ENCODE peak calls at places on chromosomes 11 and 22, in four cellular contexts. G, E, H and V are unnamed samples.

GRCh38 chr11:121460941-121461514 is 8.3 kb upstream of the SORL1-AS1 start:
- DNase-seq in H (no peak), G (no peak), E (no peak), V (no peak)

GRCh38 chr22:31952459-31952858 is 8.1 kb downstream of the YWHAH start:
- DNase-seq in H (no peak), G (no peak), E (no peak), V (peak)

GRCh38 chr22:28183078-28183870 is 264.2 kb upstream of the PITPNB start:
- DNase-seq in E (no peak), G (no peak), H (no peak), V (no peak)

GRCh38 chr11:93216511-93217121 is 18.8 kb upstream of the SLC36A4 start:
- DNase-seq in G (no peak), E (no peak), H (no peak), V (no peak)

GRCh38 chr11:126317681-126318641 is 14.1 kb downstream of the DCPS start:
- DNase-seq in E (no peak), G (peak), H (no peak), V (peak)

GRCh38 chr11:64712430-64713030 is 10.5 kb downstream of the NRXN2 start:
- DNase-seq in G (no peak), E (no peak), H (no peak), V (no peak)

GRCh38 chr11:128324531-128325141 is 262.7 kb downstream of the ETS1 start:
- DNase-seq in G (no peak), E (peak), H (no peak), V (no peak)

GRCh38 chr11:2592559-2593392 is 107.0 kb downstream of the KCNQ1OT1 start:
- DNase-seq in H (no peak), G (no peak), E (no peak), V (no peak)

GRCh38 chr22:35838849-35839646 is 121.4 kb downstream of the APOL5 start:
- DNase-seq in E (no peak), H (peak), G (no peak), V (peak)

GRCh38 chr11:84583106-84583505 is 1044.0 kb downstream of the DLG2 start:
- DNase-seq in G (no peak), E (no peak), H (no peak), V (no peak)

GRCh38 chr22:32607086-32607485 is 132.5 kb downstream of the FBXO7 start:
- DNase-seq in G (no peak), E (no peak), H (no peak), V (no peak)

GRCh38 chr11:70225629-70226582 is 22.8 kb downstream of the FADD start:
- DNase-seq in E (no peak), H (no peak), G (no peak), V (peak)

GRCh38 chr11:133678211-133678610 is 145.9 kb upstream of the OPCML start:
- DNase-seq in E (no peak), H (no peak), G (no peak), V (no peak)

GRCh38 chr22:40065981-40066380 is 71.2 kb downstream of the FAM83F start:
- DNase-seq in H (no peak), E (no peak), G (no peak), V (no peak)

GRCh38 chr22:38167988-38168407 is 13.6 kb downstream of the PLA2G6 start:
- DNase-seq in E (no peak), H (no peak), G (no peak), V (no peak)

GRCh38 chr11:66081505-66081904 is 11.4 kb downstream of the PACS1 start:
- DNase-seq in E (peak), H (no peak), G (peak), V (peak)

GRCh38 chr11:108370315-108370714 is 97.0 kb downstream of the C11orf65 start:
- DNase-seq in G (no peak), E (no peak), H (no peak), V (no peak)

GRCh38 chr22:41367680-41368542 is 13.8 kb upstream of the TEF start:
- DNase-seq in G (no peak), H (peak), E (no peak), V (peak)